ENCODE peak calls at places on chromosomes 5 and 9, in eight cellular contexts. E, B, J, O, M, L, P and V are unnamed samples.

GRCh38 chr5:547086-547924 is 23.1 kb upstream of the SLC9A3 start:
- DNase-seq in E (no peak), B (no peak), J (no peak), O (no peak), M (no peak), L (no peak), P (no peak), V (no peak)

GRCh38 chr5:172703952-172704351 is 62.9 kb downstream of the NEURL1B start:
- DNase-seq in E (no peak), B (no peak), J (no peak), O (no peak), M (no peak), L (no peak), P (no peak), V (no peak)

GRCh38 chr9:107949058-107949457 is 459.5 kb upstream of the KLF4 start:
- DNase-seq in E (no peak), B (no peak), J (no peak), O (no peak), M (no peak), L (no peak), P (no peak), V (no peak)

GRCh38 chr9:114476891-114477469 is 28.3 kb downstream of the WHRN start:
- DNase-seq in E (no peak), B (no peak), J (no peak), O (no peak), M (no peak), L (no peak), P (no peak), V (no peak)

GRCh38 chr5:141637693-141638419 is 1.1 kb downstream of the RELL2 start:
- DNase-seq in E (peak), B (peak), J (peak), O (peak), M (no peak), L (no peak), P (no peak), V (peak)

GRCh38 chr5:79831910-79832309 is 142.3 kb downstream of the CMYA5 start:
- DNase-seq in E (no peak), B (no peak), J (no peak), O (no peak), M (no peak), L (no peak), P (no peak), V (no peak)

GRCh38 chr5:79636981-79637733 is 24.9 kb downstream of the TENT2 start:
- DNase-seq in E (no peak), B (no peak), J (no peak), O (no peak), M (no peak), L (no peak), P (no peak), V (no peak)

GRCh38 chr9:137734181-137734580 is 115.4 kb downstream of the EHMT1 start:
- DNase-seq in E (no peak), B (no peak), J (no peak), O (no peak), M (no peak), L (no peak), P (no peak), V (no peak)

GRCh38 chr5:77743181-77743580 is 33.0 kb downstream of the TBCA start:
- DNase-seq in E (no peak), B (no peak), J (no peak), O (no peak), M (no peak), L (no peak), P (no peak), V (no peak)

GRCh38 chr5:38803246-38803645 is 42.6 kb upstream of the OSMR start:
- DNase-seq in E (no peak), B (no peak), J (no peak), O (no peak), M (no peak), L (no peak), P (no peak), V (no peak)

GRCh38 chr9:3475300-3476020 is 50.3 kb downstream of the RFX3 start:
- DNase-seq in E (no peak), B (no peak), J (no peak), O (no peak), M (no peak), L (no peak), P (no peak), V (no peak)

GRCh38 chr9:112325127-112325526 is 8.3 kb downstream of the PTBP3 start:
- DNase-seq in E (no peak), B (no peak), J (no peak), O (no peak), M (no peak), L (no peak), P (no peak), V (no peak)

GRCh38 chr9:1231998-1232919 is 182.1 kb downstream of the DMRT2 start:
- DNase-seq in E (no peak), B (no peak), J (no peak), O (peak), M (no peak), L (peak), P (no peak), V (no peak)

GRCh38 chr5:136174021-136174659 is 18.8 kb downstream of the SMIM32 start:
- DNase-seq in E (no peak), B (peak), J (peak), O (no peak), M (no peak), L (no peak), P (peak), V (no peak)

GRCh38 chr5:112653638-112654037 is 84.0 kb upstream of the APC start:
- DNase-seq in E (no peak), B (no peak), J (no peak), O (no peak), M (no peak), L (no peak), P (no peak), V (no peak)

GRCh38 chr5:123865641-123866040 is 353.7 kb downstream of the CSNK1G3 start:
- DNase-seq in E (no peak), B (no peak), J (no peak), O (no peak), M (no peak), L (no peak), P (no peak), V (no peak)

GRCh38 chr5:76111510-76112174 is 28.5 kb downstream of the SV2C start:
- DNase-seq in E (no peak), B (no peak), J (no peak), O (no peak), M (no peak), L (no peak), P (no peak), V (no peak)

GRCh38 chr5:14510156-14510734 is 71.3 kb upstream of the OTULINL start:
- DNase-seq in E (no peak), B (no peak), J (no peak), O (no peak), M (no peak), L (no peak), P (peak), V (no peak)

GRCh38 chr5:84242286-84242685 is 142.4 kb downstream of the EDIL3 start:
- DNase-seq in E (no peak), B (no peak), J (no peak), O (no peak), M (no peak), L (no peak), P (no peak), V (no peak)

GRCh38 chr9:131943397-131943796 is 136.3 kb downstream of the MED27 start:
- DNase-seq in E (no peak), B (no peak), J (no peak), O (no peak), M (no peak), L (no peak), P (peak), V (no peak)

GRCh38 chr5:68216737-68217231 is 1.2 kb downstream of the PIK3R1 start:
- DNase-seq in E (no peak), B (no peak), J (no peak), O (no peak), M (no peak), L (no peak), P (no peak), V (no peak)

GRCh38 chr5:88518131-88519016 is 249.7 kb upstream of the TMEM161B start:
- DNase-seq in E (no peak), B (no peak), J (no peak), O (no peak), M (no peak), L (no peak), P (no peak), V (no peak)

GRCh38 chr9:2809692-2810423 is 34.0 kb downstream of the PUM3 start:
- DNase-seq in E (no peak), B (no peak), J (peak), O (peak), M (no peak), L (no peak), P (no peak), V (no peak)

GRCh38 chr5:64792474-64792873 is 23.7 kb downstream of the CWC27 start:
- DNase-seq in E (no peak), B (no peak), J (no peak), O (no peak), M (no peak), L (no peak), P (no peak), V (no peak)

GRCh38 chr9:76725885-76726284 is 38.4 kb upstream of the PCA3 start:
- DNase-seq in E (no peak), B (no peak), J (no peak), O (no peak), M (no peak), L (no peak), P (no peak), V (no peak)

GRCh38 chr5:15587941-15588340 is 88.0 kb downstream of the FBXL7 start:
- DNase-seq in E (no peak), B (no peak), J (no peak), O (no peak), M (no peak), L (no peak), P (no peak), V (no peak)

GRCh38 chr5:167827766-167828165 is 463.7 kb upstream of the WWC1 start:
- DNase-seq in E (no peak), B (no peak), J (no peak), O (no peak), M (no peak), L (no peak), P (no peak), V (no peak)

GRCh38 chr9:99509900-99510299 is 287.8 kb downstream of the SEC61B start:
- DNase-seq in E (no peak), B (no peak), J (no peak), O (no peak), M (no peak), L (no peak), P (no peak), V (no peak)